ENCODE peak calls at places on chromosomes 11 and 22, in four cellular contexts. L, P, O and H are unnamed samples. For H3K79me1, the result is how much of the 10 kb centered on the place peaks cover.

GRCh38 chr11:61972796-61973602 is 5.6 kb upstream of the FTH1 start:
- DNase-seq in L (no peak), P (no peak), O (peak), H (peak)

GRCh38 chr11:78800089-78800690 is 225.5 kb upstream of the NARS2 start:
- DNase-seq in L (no peak), P (no peak), O (no peak), H (no peak)

GRCh38 chr11:69310934-69311766 is 17.2 kb downstream of the MYEOV start:
- DNase-seq in L (no peak), P (no peak), O (no peak), H (no peak)

GRCh38 chr11:132119573-132119972 is 749.2 kb downstream of the NTM start:
- DNase-seq in L (no peak), P (no peak), O (no peak), H (no peak)

GRCh38 chr22:33034753-33035152 is 23.4 kb downstream of the SYN3 start:
- DNase-seq in L (no peak), P (peak), O (no peak), H (no peak)

GRCh38 chr11:68843052-68843561 is 1.4 kb upstream of the CPT1A start:
- DNase-seq in L (no peak), P (no peak), O (peak), H (no peak)

GRCh38 chr11:44659641-44660040 is 67.1 kb upstream of the TSPAN18 start:
- DNase-seq in L (no peak), P (no peak), O (no peak), H (no peak)

GRCh38 chr11:78313898-78314297 is 103.7 kb downstream of the GAB2 start:
- DNase-seq in L (no peak), P (no peak), O (peak), H (peak)

GRCh38 chr22:49712195-49712791 is 115.4 kb downstream of the BRD1 start:
- DNase-seq in L (peak), P (peak), O (no peak), H (no peak)

GRCh38 chr11:13955971-13956421 is 6.5 kb upstream of the SPON1 start:
- DNase-seq in L (peak), P (peak), O (peak), H (peak)

GRCh38 chr11:66641834-66642233 is 3.3 kb downstream of the RBM4 start:
- DNase-seq in L (no peak), P (no peak), O (no peak), H (no peak)

GRCh38 chr22:22535662-22536061 is 15.6 kb upstream of the ZNF280A start:
- DNase-seq in L (no peak), P (no peak), O (no peak), H (no peak)

GRCh38 chr11:74050465-74050864 is 41.6 kb upstream of the UCP3 start:
- DNase-seq in L (no peak), P (no peak), O (peak), H (peak)

GRCh38 chr11:19980957-19981669 is 179.2 kb downstream of the DBX1 start:
- DNase-seq in L (no peak), P (no peak), O (peak), H (peak)

GRCh38 chr22:30947163-30947820 is 21.3 kb downstream of the MORC2 start:
- DNase-seq in L (no peak), P (no peak), O (no peak), H (no peak)

GRCh38 chr11:40204228-40204627 is 1255.2 kb downstream of the LRRC4C start:
- DNase-seq in L (no peak), P (no peak), O (no peak), H (no peak)

GRCh38 chr11:121282886-121283502 is 9.6 kb upstream of the SC5D start:
- DNase-seq in L (no peak), P (no peak), O (no peak), H (no peak)

GRCh38 chr11:96199563-96200025 is 143.4 kb downstream of the MAML2 start:
- DNase-seq in L (no peak), P (no peak), O (peak), H (peak)

GRCh38 chr22:22880645-22881044 is 7.0 kb upstream of the IGLL5 start:
- DNase-seq in L (no peak), P (no peak), O (no peak), H (no peak)

GRCh38 chr11:67409261-67409666 is 5.4 kb downstream of the TBC1D10C start:
- DNase-seq in L (no peak), P (no peak), O (no peak), H (no peak)

GRCh38 chr11:128687321-128687720 is 6.6 kb upstream of the FLI1 start:
- DNase-seq in L (peak), P (peak), O (no peak), H (no peak)

GRCh38 chr11:122808494-122808893 is 29.8 kb upstream of the CRTAM start:
- DNase-seq in L (no peak), P (no peak), O (peak), H (peak)

GRCh38 chr11:9493492-9493891 is 32.7 kb downstream of the ZNF143 start:
- DNase-seq in L (no peak), P (no peak), O (no peak), H (no peak)

GRCh38 chr22:20299736-20300136 is 20.1 kb downstream of the DGCR6L start:
- DNase-seq in L (no peak), P (no peak), O (peak), H (no peak)

DNA sequence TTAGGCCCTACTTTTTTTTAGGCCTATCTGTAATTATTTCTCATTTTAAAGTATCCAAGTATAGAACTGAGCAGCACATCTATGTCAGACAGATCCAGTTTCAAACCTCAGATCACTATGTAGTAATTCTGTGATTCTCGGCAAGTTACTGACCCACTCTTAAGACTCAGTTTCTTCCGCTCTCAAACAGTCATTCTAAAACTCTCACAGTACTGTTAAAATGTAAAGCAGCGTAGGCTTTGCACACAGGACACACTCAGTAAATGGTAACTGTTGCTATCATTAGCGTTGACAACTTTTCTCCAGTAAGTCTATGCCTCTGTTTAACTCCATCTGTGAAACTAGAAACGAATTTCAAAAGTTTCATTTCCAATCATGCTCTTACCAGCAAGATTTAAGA is 277.1 kb downstream of the TTC28 start:
- DNase-seq in L (no peak), P (no peak), O (no peak), H (no peak)
- H3K79me1 ChIP-seq in L (under half), P (under half), O (under half), H (under half)

DNA sequence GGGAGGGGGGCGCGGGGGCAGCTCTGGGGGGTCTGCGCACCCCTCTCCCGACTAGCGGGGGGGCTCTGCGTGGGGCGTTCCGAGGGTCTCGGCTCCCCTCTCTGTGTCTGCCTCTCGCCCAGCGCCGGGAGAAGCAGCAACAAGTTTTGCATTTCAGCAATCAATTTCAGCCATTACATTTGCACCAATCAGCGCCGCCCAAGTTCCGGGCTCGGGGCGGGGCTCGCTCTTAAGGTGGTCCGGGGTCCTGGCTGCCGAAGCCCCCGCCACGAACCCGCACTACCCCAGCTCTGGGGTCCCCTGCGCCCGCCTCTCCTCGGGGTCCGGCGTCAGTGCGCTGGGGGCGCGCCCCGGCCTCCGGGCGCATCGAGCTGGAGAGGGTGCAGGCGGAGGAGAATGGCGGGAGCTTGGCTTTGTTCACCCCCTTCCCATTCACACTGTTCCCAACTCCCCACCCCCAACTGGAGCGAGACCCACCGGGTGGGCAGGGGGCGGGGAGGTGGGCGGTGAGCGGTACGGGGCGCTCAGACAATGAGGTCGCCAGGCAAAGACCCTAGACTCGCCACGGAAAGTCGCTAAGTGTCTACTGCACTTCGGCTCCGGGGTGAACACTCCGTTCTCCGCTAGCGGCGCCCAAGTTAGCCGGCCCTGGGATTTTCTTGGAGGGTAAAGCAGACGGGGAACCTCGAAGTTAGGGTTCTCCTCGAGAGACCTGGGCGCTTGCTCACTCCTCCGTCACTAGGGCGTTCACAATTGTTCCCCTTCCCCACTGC is at the start of gene MN1:
- DNase-seq in L (peak), P (peak), O (peak), H (no peak)
- H3K23ac ChIP-seq in L (no peak), P (no peak), O (peak), H (no peak)

GRCh38 chr22:38863531-38864131 is 8.4 kb downstream of the CBX6 start:
- DNase-seq in L (no peak), P (peak), O (no peak), H (no peak)
- H3K79me1 ChIP-seq in L (under half), P (under half), O (under half), H (under half)

GRCh38 chr22:48600171-48600570 is 1227.5 kb downstream of the BRD1 start:
- DNase-seq in L (no peak), P (no peak), O (no peak), H (no peak)

GRCh38 chr22:48596111-48596860 is 1231.4 kb downstream of the BRD1 start:
- DNase-seq in L (no peak), P (no peak), O (no peak), H (no peak)

GRCh38 chr22:48600681-48601080 is 1227.0 kb downstream of the BRD1 start:
- DNase-seq in L (no peak), P (no peak), O (no peak), H (no peak)

GRCh38 chr22:48602805-48603518 is 1224.7 kb downstream of the BRD1 start:
- DNase-seq in L (no peak), P (no peak), O (no peak), H (no peak)

DNA sequence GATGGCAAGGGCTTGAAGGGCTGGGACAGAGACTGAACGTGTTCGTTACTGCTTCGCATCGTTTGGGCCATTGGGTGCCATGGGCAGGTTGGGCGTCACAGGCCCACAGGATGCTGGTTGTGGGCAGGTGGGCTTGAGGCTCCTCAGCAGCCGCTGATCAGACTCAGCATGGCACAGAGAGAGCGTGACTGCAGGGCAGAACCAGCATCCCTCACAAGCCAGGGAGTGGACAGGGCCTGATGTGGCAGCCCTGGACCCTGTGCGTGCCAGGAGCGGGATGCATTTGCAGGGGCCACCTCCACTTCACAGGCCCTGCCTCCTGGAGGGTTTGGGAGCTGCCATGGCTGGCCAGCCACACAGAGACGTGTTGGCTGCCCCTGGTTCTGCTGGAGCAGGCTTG is 1228.3 kb downstream of the BRD1 start:
- DNase-seq in L (no peak), P (no peak), O (no peak), H (no peak)
- H3K23ac ChIP-seq in L (no peak), P (no peak), O (no peak), H (no peak)

GRCh38 chr11:17805873-17806272 is 71.3 kb downstream of the KCNC1 start:
- DNase-seq in L (no peak), P (no peak), O (no peak), H (no peak)

GRCh38 chr11:17802491-17802890 is 67.9 kb downstream of the KCNC1 start:
- DNase-seq in L (no peak), P (no peak), O (no peak), H (no peak)

GRCh38 chr11:17805043-17805442 is 70.5 kb downstream of the KCNC1 start:
- DNase-seq in L (no peak), P (no peak), O (no peak), H (no peak)

GRCh38 chr11:17801166-17801565 is 66.6 kb downstream of the KCNC1 start:
- DNase-seq in L (no peak), P (peak), O (no peak), H (no peak)

DNA sequence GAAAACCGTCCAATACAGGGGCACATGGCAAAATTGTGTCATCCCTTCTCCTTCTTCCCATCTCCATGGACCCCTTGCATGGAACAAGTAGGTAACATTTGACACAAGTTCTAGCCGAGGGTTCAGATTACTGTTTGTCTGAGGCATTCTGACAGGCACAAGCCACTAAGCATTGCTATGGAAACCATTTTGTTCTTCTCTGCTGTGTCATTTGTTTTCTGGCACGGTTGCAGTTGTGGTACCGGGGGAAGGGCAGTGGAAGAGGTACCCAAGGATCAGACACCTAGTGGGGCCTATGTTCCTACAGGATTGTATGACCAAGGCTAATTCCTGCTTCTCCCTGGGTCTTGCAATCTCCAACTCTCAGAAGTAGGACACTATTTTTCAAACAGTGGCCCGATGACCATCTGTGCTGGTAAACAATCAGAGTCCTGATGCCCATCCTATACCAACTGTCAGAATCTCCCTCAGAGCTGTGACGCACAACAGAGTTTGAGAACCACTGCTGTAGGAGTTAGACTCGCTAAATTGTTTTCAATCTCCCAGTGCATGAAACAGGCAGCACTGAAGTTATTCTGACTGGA is 69.3 kb downstream of the KCNC1 start:
- DNase-seq in L (no peak), P (no peak), O (no peak), H (no peak)
- H3K79me1 ChIP-seq in L (under half), P (under half), O (under half), H (under half)

GRCh38 chr22:42151924-42152635 is 21.5 kb upstream of the CYP2D6 start:
- DNase-seq in L (peak), P (peak), O (no peak), H (peak)
- H3K23ac ChIP-seq in L (no peak), P (no peak), O (no peak), H (no peak)

GRCh38 chr22:38299001-38299651 is 18.1 kb downstream of the CSNK1E start:
- DNase-seq in L (no peak), P (no peak), O (no peak), H (peak)
- H3K79me1 ChIP-seq in L (under half), P (under half), O (under half), H (under half)

DNA sequence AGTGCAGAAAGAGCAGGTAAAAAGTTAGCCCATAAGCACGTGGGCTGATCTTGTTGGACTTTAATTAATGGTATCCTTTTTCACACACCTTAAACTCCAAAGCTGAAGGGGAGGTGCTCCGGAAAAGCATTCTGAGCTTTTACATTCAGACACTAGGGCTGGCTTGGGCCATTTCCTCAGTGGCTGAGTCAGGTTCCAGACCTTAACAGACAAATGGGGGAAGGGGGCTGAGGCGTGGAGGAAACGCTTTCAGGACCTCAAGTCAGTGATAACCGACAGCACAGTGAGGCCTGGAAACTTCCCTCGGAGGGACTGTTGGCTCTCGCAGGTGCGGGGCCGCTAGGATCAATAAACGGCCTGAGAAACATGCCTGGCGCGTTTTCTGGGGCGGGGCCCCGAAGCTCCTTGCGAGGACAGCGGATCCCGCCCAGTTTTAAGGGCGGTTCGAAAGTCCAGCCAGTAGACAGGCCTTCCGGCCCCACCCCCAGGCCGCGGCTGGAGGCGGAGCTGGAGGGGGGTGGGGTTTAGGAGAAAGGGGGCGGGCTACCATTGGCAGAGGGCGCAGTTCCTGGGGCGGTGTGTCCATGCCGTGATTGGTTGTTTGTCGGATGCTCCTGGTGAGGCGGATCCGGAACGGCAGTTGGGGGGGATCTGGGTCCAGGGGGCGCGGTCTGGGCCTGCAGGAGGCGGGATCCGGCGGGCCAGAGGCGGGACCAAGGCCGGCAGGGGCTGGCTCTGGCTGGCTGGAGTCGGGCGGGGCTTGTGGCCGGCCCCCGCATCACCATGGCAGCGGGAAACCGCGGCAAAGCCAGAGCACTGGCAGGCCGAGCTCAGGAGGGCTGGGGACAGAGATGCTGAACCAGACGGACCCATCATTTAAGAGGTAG is 8.0 kb downstream of the C11orf52 start:
- DNase-seq in L (peak), P (peak), O (peak), H (peak)
- H3K23ac ChIP-seq in L (no peak), P (no peak), O (peak), H (no peak)

DNA sequence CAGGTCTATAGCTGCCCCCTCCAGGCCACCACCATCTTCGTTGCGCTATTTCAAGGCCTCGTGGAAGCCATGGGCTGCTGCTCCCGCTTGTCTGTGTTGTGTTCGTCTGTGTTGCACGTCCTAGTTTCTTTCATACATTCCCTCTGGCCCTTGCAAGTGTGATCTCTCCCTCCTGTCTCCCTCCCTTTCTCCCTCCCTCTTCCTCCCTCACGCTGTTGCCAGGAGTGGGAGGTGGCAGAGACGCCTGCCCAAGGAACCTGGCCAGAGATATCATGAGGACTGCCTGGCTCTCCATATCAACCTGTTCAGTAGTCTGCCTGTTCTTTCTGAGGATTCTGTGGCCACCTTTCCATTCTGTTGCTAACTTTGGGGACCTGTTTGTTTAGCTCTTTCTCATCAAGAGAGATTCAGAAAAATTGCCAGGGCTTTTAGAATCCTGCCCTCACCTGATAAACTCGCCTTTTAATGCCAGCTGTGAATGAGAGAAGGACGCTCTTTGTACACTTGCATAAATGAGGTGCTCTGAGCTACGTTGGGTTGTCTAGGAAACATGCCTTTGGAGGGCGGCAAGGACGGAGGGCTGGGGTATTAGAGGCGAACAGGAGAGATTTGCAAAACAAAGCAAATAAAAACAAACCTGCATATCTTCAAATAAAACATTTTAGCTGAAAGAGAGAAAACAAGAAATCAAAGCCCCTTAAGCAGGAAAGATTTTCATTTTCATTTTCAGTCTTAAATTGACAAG is 185.2 kb downstream of the TBC1D22A start:
- DNase-seq in L (no peak), P (no peak), O (no peak), H (no peak)
- H3K79me1 ChIP-seq in L (under half), P (under half), O (under half), H (under half)

DNA sequence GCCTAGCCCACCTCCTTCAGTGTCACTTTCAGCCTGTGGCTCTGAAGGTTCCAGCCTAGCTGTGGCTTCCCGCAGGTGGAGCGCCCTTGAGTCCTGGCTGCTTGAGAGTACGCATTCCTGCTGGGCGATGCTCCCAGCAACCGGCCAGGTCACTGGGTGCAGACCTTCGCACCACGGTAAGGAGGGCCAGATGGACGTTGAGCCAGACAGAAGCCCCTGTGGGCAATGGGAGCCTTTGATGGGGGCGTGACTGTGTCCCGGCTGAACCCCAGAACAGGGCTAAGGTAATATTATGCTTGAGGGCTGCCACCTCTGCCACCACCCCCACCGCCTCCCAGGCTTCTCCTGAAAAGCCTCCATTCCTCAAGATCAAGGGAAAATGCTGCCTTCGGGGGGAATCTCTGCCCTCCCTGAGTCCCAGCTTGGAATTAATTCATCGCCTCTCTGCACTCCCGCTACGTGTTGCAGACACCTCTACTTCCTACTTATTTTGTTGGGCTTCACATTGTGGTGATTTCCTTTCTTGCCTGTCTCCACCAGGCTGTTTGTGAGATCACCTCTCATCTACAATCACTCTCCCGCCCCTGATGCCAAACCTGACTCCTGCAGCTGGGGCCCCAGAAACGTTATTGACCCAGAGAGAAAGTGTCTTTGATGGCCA is 144.9 kb upstream of the NECTIN1 start:
- DNase-seq in L (no peak), P (no peak), O (no peak), H (no peak)
- H3K23ac ChIP-seq in L (no peak), P (no peak), O (no peak), H (no peak)